ENCODE peak calls at places on chromosomes 2 and 18, in four cellular contexts. G is HepG2, O is K562, W is GM12878. I is an unnamed sample.

GRCh38 chr2:10346929-10347558 is 44.3 kb downstream of the HPCAL1 start:
- DNase-seq in G (no peak), O (no peak), W (no peak), I (no peak)

GRCh38 chr2:98768765-98769476 is 38.0 kb upstream of the MGAT4A start:
- DNase-seq in O (no peak), G (peak), W (no peak), I (no peak)

GRCh38 chr2:212345966-212346365 is 192.6 kb downstream of the ERBB4 start:
- DNase-seq in G (no peak), W (no peak), O (no peak), I (no peak)

GRCh38 chr2:150232321-150232720 is 255.1 kb downstream of the RND3 start:
- DNase-seq in O (no peak), G (no peak), W (no peak), I (no peak)

GRCh38 chr18:80010551-80010906 is 22.2 kb upstream of the TXNL4A start:
- DNase-seq in O (no peak), G (no peak), W (no peak), I (no peak)

GRCh38 chr2:98924038-98924437 is 12.0 kb downstream of the CRACDL start:
- DNase-seq in W (no peak), G (no peak), O (no peak), I (no peak)

GRCh38 chr2:23706613-23707078 is 220.3 kb downstream of the ATAD2B start:
- DNase-seq in O (no peak), G (no peak), W (no peak), I (no peak)

GRCh38 chr2:118750959-118751565 is 96.4 kb downstream of the EN1 start:
- DNase-seq in O (no peak), W (no peak), G (no peak), I (no peak)

GRCh38 chr2:41334159-41334558 is 713.7 kb upstream of the PKDCC start:
- DNase-seq in W (no peak), G (no peak), O (no peak), I (no peak)

GRCh38 chr2:11498543-11499034 is 32.6 kb upstream of the E2F6 start:
- DNase-seq in O (no peak), G (peak), W (peak), I (no peak)

GRCh38 chr2:83342860-83343329 is 1116.2 kb downstream of the SUCLG1 start:
- DNase-seq in G (no peak), W (no peak), O (no peak), I (no peak)

GRCh38 chr2:80288576-80288975 is 16.0 kb downstream of the LRRTM1 start:
- DNase-seq in G (no peak), O (no peak), W (no peak), I (no peak)

GRCh38 chr2:96906719-96907404 is 37.0 kb upstream of the SEMA4C start:
- DNase-seq in G (no peak), W (no peak), O (no peak), I (no peak)

GRCh38 chr2:241061275-241061674 is 40.8 kb downstream of the MTERF4 start:
- DNase-seq in G (no peak), O (no peak), W (no peak), I (no peak)

GRCh38 chr2:240946046-240946445 is 39.9 kb downstream of the CROCC2 start:
- DNase-seq in W (no peak), G (no peak), O (no peak), I (no peak)

GRCh38 chr2:179572544-179572943 is 288.9 kb downstream of the ZNF385B start:
- DNase-seq in G (no peak), W (no peak), O (no peak), I (no peak)

GRCh38 chr2:198004921-198005829 is 200.8 kb downstream of the PLCL1 start:
- DNase-seq in G (no peak), O (no peak), W (peak), I (no peak)

GRCh38 chr2:172623249-172623965 is 67.5 kb downstream of the PDK1 start:
- DNase-seq in G (no peak), W (no peak), O (no peak), I (no peak)

GRCh38 chr2:231111987-231112386 is 12.9 kb downstream of the HTR2B start:
- DNase-seq in O (no peak), W (no peak), G (no peak), I (no peak)

GRCh38 chr2:148812306-148812705 is 62.7 kb upstream of the KIF5C start:
- DNase-seq in G (no peak), O (no peak), W (no peak), I (no peak)

GRCh38 chr18:41917199-41917598 is 37.8 kb upstream of the PIK3C3 start:
- DNase-seq in O (no peak), W (no peak), G (no peak), I (no peak)

GRCh38 chr18:68233043-68233442 is 481.9 kb downstream of the TMX3 start:
- DNase-seq in W (no peak), O (no peak), G (no peak), I (no peak)

GRCh38 chr2:86622878-86623548 is 652 bp downstream of the RNF103 start:
- DNase-seq in W (no peak), O (peak), G (no peak), I (peak)

GRCh38 chr2:44620189-44620990 is 258.6 kb downstream of the CAMKMT start:
- DNase-seq in O (no peak), G (no peak), W (no peak), I (no peak)

GRCh38 chr2:113212245-113213060 is 38.7 kb downstream of the PSD4 start:
- DNase-seq in O (no peak), G (peak), W (no peak), I (no peak)

GRCh38 chr2:97871096-97871780 is 124.5 kb downstream of the TMEM131 start:
- DNase-seq in G (peak), W (no peak), O (no peak), I (no peak)

GRCh38 chr18:8635087-8635486 is 25.9 kb downstream of the RAB12 start:
- DNase-seq in W (no peak), O (no peak), G (no peak), I (no peak)

GRCh38 chr2:102334471-102334870 is 21.1 kb upstream of the IL18R1 start:
- DNase-seq in O (no peak), G (no peak), W (no peak), I (no peak)
- TF ChIP-seq SP1 in O (no peak), G (no peak), W (no peak), I (no peak)

GRCh38 chr2:85410584-85411404 is 628 bp upstream of the CAPG start:
- DNase-seq in W (no peak), O (no peak), G (peak), I (no peak)

GRCh38 chr2:85411405-85411748 is 1.2 kb upstream of the CAPG start:
- DNase-seq in W (no peak), O (no peak), G (no peak), I (no peak)

GRCh38 chr2:85414761-85415498 is 3.6 kb upstream of the SH2D6 start:
- DNase-seq in O (no peak), W (no peak), G (no peak), I (no peak)

GRCh38 chr2:85409719-85410583 is at the start of gene CAPG:
- DNase-seq in G (no peak), O (peak), W (no peak), I (no peak)

GRCh38 chr2:85413592-85414421 is 3.6 kb upstream of the CAPG start:
- DNase-seq in O (peak), G (no peak), W (no peak), I (no peak)
- TF ChIP-seq FOXM1 in O (no peak), G (no peak), W (no peak), I (no peak)

GRCh38 chr18:49617846-49618245 is 56.0 kb downstream of the LIPG start:
- DNase-seq in O (no peak), W (no peak), G (no peak), I (no peak)
- TF ChIP-seq BHLHE40 in O (no peak), W (no peak), G (no peak), I (no peak)

GRCh38 chr2:105886680-105887079 is 142.0 kb downstream of the NCK2 start:
- DNase-seq in G (no peak), W (no peak), O (no peak), I (no peak)

GRCh38 chr2:105885456-105885855 is 140.7 kb downstream of the NCK2 start:
- DNase-seq in G (no peak), O (no peak), W (no peak), I (no peak)

GRCh38 chr2:105883911-105884694 is 139.4 kb downstream of the NCK2 start:
- DNase-seq in W (no peak), O (no peak), G (no peak), I (no peak)

GRCh38 chr2:105887246-105887645 is 142.5 kb downstream of the NCK2 start:
- DNase-seq in O (no peak), W (no peak), G (no peak), I (no peak)

DNA sequence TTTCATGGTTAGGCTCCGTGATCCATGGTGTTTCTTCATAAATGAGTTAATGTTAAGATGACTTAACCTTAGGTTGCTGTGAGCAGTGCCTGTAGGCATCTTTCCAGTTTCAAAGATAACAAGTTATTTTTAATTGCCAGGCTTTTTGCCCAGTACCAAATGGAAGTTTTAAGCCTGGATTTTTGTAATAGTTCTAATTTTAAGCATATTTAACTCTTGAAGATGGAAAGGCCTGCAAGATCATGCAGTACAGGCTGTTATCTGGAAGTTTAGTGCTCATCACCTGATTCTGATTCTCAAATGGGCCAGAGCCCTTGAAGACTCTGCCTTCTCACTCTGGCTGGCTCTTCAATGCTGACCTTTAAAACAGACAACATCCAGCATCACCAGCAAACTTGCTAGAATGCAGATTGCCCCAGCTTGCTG is 141.3 kb downstream of the NCK2 start:
- DNase-seq in O (no peak), W (no peak), G (no peak), I (no peak)
- TF ChIP-seq SP1 in O (no peak), W (no peak), G (no peak), I (no peak)

I was measured in HEK293T.